ENCODE peak calls at places on chromosomes 4 and X, in ten cellular contexts. O is CD8-positive, alpha-beta T cell; W is adrenal gland; R is AG09309; H is GM12864; P is fibroblast of lung; C is left lung; A is psoas muscle; X is neural progenitor cell; S is LNCaP clone FGC. J is an unnamed sample.

GRCh38 chrX:46260502-46260901 is 284.7 kb downstream of the ZNF674 start:
- DNase-seq in X (no peak), S (no peak), C (no peak), P (peak; percentile 57), W (no peak), R (no peak), A (no peak), H (no peak), O (no peak), J (no peak)

GRCh38 chrX:41559662-41560061 is 112.5 kb downstream of the NYX start:
- DNase-seq in W (peak; percentile 3), A (no peak), R (peak; percentile 44), P (peak; percentile 91), H (no peak), S (no peak), X (no peak), C (no peak), O (peak; percentile 38), J (peak; percentile 42)

GRCh38 chrX:70577442-70577841 is 132.8 kb downstream of the DLG3 start:
- DNase-seq in A (no peak), X (no peak), C (no peak), P (no peak), S (no peak), O (no peak), H (no peak), R (no peak), W (no peak), J (no peak)

GRCh38 chr4:566035-566434 is 10.1 kb downstream of the TMEM271 start:
- DNase-seq in X (no peak), O (no peak), A (no peak), R (no peak), C (no peak), W (no peak), H (no peak), P (no peak), S (no peak), J (no peak)

GRCh38 chrX:66408507-66408906 is 230.4 kb downstream of the EDA2R start:
- DNase-seq in S (peak; percentile 10), H (peak; percentile 0), A (no peak), X (no peak), P (no peak), O (no peak), C (no peak), W (no peak), R (no peak), J (no peak)

GRCh38 chr4:102151696-102152095 is 193.6 kb downstream of the SLC39A8 start:
- DNase-seq in W (no peak), A (no peak), C (no peak), S (no peak), O (no peak), X (no peak), R (no peak), H (no peak), P (no peak), J (no peak)

GRCh38 chr4:184825394-184826314 is at the start of gene ACSL1:
- DNase-seq in H (no peak), O (peak; percentile 77), W (peak; percentile 76), A (peak; percentile 95), C (peak; percentile 88), S (no peak), P (peak; percentile 63), R (no peak), X (peak; percentile 93), J (no peak)

GRCh38 chr4:154618708-154619315 is 6.4 kb upstream of the FGG start:
- DNase-seq in S (no peak), R (no peak), A (no peak), X (peak; percentile 70), W (peak; percentile 57), H (peak; percentile 22), O (peak; percentile 51), P (peak; percentile 41), C (no peak), J (no peak)

GRCh38 chr4:26613242-26613641 is 29.4 kb downstream of the TBC1D19 start:
- DNase-seq in O (no peak), P (no peak), S (no peak), C (no peak), A (no peak), R (no peak), W (no peak), X (no peak), H (no peak), J (no peak)

GRCh38 chr4:77418333-77418732 is 187.3 kb upstream of the CXCL13 start:
- DNase-seq in H (no peak), C (no peak), S (no peak), W (no peak), R (no peak), O (no peak), P (peak; percentile 2), X (no peak), A (no peak), J (no peak)

DNA sequence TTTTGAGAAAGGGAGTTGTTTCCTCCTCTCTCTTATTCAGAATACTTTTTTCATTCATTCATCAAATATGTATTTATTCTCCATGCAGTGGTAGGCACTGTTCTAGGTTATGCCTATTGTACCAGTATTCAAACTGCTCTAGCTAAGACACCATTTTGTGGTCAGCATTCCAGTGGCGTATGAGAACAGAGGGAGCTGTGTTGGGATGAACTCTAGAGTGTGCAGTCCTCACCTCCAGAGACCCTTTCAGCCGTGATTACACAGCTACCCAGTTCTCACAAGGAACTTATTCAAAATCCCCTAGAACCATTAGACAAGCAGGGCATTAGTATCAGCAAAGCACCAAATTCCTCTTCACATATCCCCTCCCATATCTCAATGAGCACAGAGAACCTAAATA is 4.2 kb downstream of the TLR1 start:
- DNase-seq in A (no peak), H (no peak), W (no peak), C (no peak), O (no peak), X (no peak), S (no peak), R (no peak), P (no peak), J (no peak)
- H3K4me3 ChIP-seq in A (no peak overlapping the region), H (no peak overlapping the region), W (no peak overlapping the region), C (no peak overlapping the region), O (no peak overlapping the region), X (no peak overlapping the region), S (no peak overlapping the region), R (no peak overlapping the region), P (no peak overlapping the region), J (no peak overlapping the region)

GRCh38 chr4:141706445-141706844 is 70.1 kb downstream of the IL15 start:
- DNase-seq in S (no peak), R (no peak), W (no peak), H (no peak), O (no peak), P (no peak), C (no peak), A (no peak), X (no peak), J (no peak)

GRCh38 chr4:141703497-141703896 is 67.1 kb downstream of the IL15 start:
- DNase-seq in C (no peak), X (no peak), S (no peak), O (no peak), A (no peak), R (no peak), W (no peak), P (no peak), H (no peak), J (no peak)

GRCh38 chr4:141705747-141706377 is 69.5 kb downstream of the IL15 start:
- DNase-seq in S (no peak), H (no peak), C (no peak), R (no peak), P (peak; percentile 17), O (no peak), X (no peak), A (no peak), W (no peak), J (no peak)

GRCh38 chr4:141705048-141705746 is 68.8 kb downstream of the IL15 start:
- DNase-seq in W (no peak), C (no peak), H (peak; percentile 26), R (no peak), O (no peak), P (no peak), S (no peak), A (no peak), X (no peak), J (no peak)

DNA sequence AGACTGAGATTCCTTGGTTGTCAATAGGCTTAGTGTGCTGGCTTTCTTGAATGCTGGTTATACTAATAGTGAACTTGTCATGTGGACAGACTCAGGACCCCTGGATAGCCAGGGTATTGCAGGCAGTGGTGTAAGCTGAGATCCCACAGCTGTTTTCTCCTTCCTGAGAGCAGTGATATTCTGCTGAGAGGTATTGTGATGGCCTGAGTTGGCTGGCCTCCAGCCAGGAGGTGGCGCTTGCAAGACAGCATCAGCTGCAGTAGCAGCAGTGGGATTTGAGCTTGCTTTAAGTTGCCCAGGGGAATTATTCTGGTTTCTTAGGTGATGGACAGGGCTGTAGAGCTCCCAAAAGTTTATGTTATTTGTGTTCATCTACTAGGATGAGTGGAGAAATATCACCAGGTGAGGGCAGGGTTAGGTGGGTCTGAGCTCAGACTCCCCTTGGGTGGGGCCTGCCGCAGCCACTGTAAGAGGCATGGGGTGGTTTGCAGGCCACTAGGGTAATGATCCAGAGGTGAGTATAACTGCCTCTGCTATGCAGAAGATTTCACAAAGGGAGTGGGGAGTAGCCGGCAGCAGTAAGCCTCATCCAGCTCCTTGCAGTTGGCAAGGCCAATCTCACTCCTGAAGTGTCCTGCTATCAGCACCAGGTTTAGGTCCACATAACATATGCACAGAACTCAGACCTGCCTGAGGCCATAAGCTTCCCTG is 66.2 kb downstream of the IL15 start:
- DNase-seq in H (no peak), R (no peak), C (no peak), A (peak; percentile 67), O (no peak), X (no peak), W (peak; percentile 21), S (no peak), P (no peak), J (no peak)
- TF ChIP-seq CTCF in H (peak; percentile 20), R (no peak), C (no peak), A (no peak), O (no peak), X (peak; percentile 35), W (no peak), S (no peak), P (peak; percentile 3), J (no peak)

DNA sequence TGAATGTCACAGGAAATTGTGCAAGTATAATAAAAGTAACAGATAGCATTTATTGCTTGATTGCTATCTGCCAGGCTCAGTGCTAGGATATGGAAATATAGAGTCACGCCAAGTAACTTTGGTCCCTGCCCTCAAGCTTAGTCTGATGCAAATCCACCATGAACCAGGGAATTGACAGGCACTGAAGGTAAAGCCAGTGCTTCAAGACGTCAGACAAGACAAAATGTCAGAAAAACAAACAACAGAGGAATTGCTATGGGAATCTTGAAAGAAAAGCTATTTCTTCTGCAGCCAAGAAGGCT is 219.9 kb upstream of the FAT1 start:
- DNase-seq in S (no peak), X (no peak), W (no peak), O (no peak), C (no peak), H (no peak), A (no peak), R (no peak), P (no peak), J (no peak)
- H3K4me3 ChIP-seq in S (no peak overlapping the region), X (no peak overlapping the region), W (no peak overlapping the region), O (no peak overlapping the region), C (no peak overlapping the region), H (no peak overlapping the region), A (no peak overlapping the region), R (no peak overlapping the region), P (no peak overlapping the region), J (no peak overlapping the region)

GRCh38 chr4:6427439-6428090 is 44.8 kb downstream of the PPP2R2C start:
- DNase-seq in R (no peak), O (no peak), P (no peak), X (peak; percentile 59), W (no peak), C (no peak), S (no peak), A (no peak), H (no peak), J (no peak)
- TF ChIP-seq CTCF in R (no peak), O (no peak), P (no peak), X (peak; percentile 54), W (no peak), C (no peak), S (no peak), A (no peak), H (no peak), J (no peak)

J was measured in AG04449.